ENCODE peak calls at places on chromosome 4, in four cellular contexts. K is neuronal stem cell, Q is IMR-90, B is mesenchymal stem cell. F is an unnamed sample.
A peak's percentile ranks its signal among the peaks of the same experiment; 100 is the strongest.

GRCh38 chr4:4606321-4606720 is 64.5 kb upstream of the STX18 start:
- DNase-seq in Q (peak; percentile 65), B (peak; percentile 54), K (no peak), F (no peak)

GRCh38 chr4:65658117-65658516 is 12.2 kb downstream of the EPHA5 start:
- DNase-seq in B (no peak), K (no peak), Q (no peak), F (no peak)

GRCh38 chr4:119750048-119750447 is 121.4 kb upstream of the PDE5A start:
- DNase-seq in Q (no peak), K (no peak), B (no peak), F (no peak)

GRCh38 chr4:71713611-71714203 is 70.2 kb downstream of the GC start:
- DNase-seq in K (no peak), Q (peak; percentile 77), B (peak; percentile 63), F (no peak)

GRCh38 chr4:8478371-8478770 is 37.8 kb downstream of the TRMT44 start:
- DNase-seq in K (no peak), Q (no peak), B (no peak), F (no peak)

GRCh38 chr4:122537388-122538135 is 81.0 kb upstream of the IL2 start:
- DNase-seq in K (no peak), Q (no peak), B (no peak), F (no peak)

GRCh38 chr4:80841587-80842281 is 188.8 kb upstream of the BMP3 start:
- DNase-seq in B (no peak), Q (no peak), K (no peak), F (no peak)

GRCh38 chr4:48016141-48017107 is at the start of the genes CNGA1 and NIPAL1:
- DNase-seq in Q (peak; percentile 23), K (peak; percentile 64), B (peak; percentile 76), F (peak; percentile 61)

GRCh38 chr4:183876268-183876934 is 28.7 kb upstream of the STOX2 start:
- DNase-seq in K (no peak), Q (peak; percentile 85), B (peak; percentile 3), F (no peak)

GRCh38 chr4:186189656-186190055 is 1.7 kb upstream of the CYP4V2 start:
- DNase-seq in Q (no peak), K (no peak), B (no peak), F (no peak)

GRCh38 chr4:88965053-88965452 is 91.9 kb downstream of the FAM13A start:
- DNase-seq in B (no peak), Q (peak; percentile 16), K (no peak), F (no peak)

GRCh38 chr4:55446578-55446922 is 50.8 kb downstream of the TMEM165 start:
- DNase-seq in Q (peak; percentile 47), K (no peak), B (no peak), F (no peak)

GRCh38 chr4:123433573-123433972 is 37.0 kb downstream of the SPRY1 start:
- DNase-seq in Q (no peak), K (no peak), B (no peak), F (no peak)

GRCh38 chr4:168712316-168712855 is 215.5 kb downstream of the PALLD start:
- DNase-seq in B (no peak), Q (no peak), K (no peak), F (no peak)

GRCh38 chr4:121698119-121698732 is 1.4 kb upstream of the ANXA5 start:
- DNase-seq in K (no peak), B (no peak), Q (no peak), F (no peak)

GRCh38 chr4:120826449-120826848 is 96.1 kb downstream of the PRDM5 start:
- DNase-seq in Q (no peak), B (peak; percentile 3), K (no peak), F (no peak)

GRCh38 chr4:138242076-138242829 is at the start of gene SLC7A11:
- DNase-seq in B (peak; percentile 99), Q (peak; percentile 100), K (peak; percentile 78), F (peak; percentile 73)

GRCh38 chr4:16866974-16867373 is 31.5 kb downstream of the LDB2 start:
- DNase-seq in B (no peak), Q (no peak), K (no peak), F (no peak)

GRCh38 chr4:52014903-52015302 is 5.3 kb downstream of the LRRC66 start:
- DNase-seq in K (no peak), B (no peak), Q (no peak), F (no peak)
- H2AFZ ChIP-seq in K (peak overlapping the region; percentile 11), B (no peak overlapping the region), Q (no peak overlapping the region), F (no peak overlapping the region)

DNA sequence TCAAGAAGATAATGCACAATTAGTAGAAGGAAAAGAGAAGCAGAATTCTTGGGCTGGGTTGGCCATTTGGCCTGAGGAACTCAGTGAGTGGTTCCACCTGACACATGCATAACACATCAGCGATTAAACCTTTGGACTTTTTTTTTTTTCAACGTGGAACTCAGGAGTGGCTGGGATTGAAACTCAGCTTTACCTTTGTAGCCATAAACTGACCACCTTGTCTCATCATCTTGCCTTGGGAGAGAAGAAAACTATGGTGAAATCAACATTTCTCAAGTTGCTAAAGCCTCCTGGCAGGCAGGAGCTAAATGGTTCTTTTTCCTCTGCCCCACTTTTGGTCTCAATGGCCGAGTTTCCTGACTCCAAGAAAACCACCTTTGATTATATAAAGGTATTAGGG is 16.3 kb downstream of the PTTG2 start:
- DNase-seq in B (no peak), K (no peak), Q (no peak), F (no peak)
- H3K14ac ChIP-seq in B (no peak overlapping the region), K (no peak overlapping the region), Q (no peak overlapping the region), F (no peak overlapping the region)

DNA sequence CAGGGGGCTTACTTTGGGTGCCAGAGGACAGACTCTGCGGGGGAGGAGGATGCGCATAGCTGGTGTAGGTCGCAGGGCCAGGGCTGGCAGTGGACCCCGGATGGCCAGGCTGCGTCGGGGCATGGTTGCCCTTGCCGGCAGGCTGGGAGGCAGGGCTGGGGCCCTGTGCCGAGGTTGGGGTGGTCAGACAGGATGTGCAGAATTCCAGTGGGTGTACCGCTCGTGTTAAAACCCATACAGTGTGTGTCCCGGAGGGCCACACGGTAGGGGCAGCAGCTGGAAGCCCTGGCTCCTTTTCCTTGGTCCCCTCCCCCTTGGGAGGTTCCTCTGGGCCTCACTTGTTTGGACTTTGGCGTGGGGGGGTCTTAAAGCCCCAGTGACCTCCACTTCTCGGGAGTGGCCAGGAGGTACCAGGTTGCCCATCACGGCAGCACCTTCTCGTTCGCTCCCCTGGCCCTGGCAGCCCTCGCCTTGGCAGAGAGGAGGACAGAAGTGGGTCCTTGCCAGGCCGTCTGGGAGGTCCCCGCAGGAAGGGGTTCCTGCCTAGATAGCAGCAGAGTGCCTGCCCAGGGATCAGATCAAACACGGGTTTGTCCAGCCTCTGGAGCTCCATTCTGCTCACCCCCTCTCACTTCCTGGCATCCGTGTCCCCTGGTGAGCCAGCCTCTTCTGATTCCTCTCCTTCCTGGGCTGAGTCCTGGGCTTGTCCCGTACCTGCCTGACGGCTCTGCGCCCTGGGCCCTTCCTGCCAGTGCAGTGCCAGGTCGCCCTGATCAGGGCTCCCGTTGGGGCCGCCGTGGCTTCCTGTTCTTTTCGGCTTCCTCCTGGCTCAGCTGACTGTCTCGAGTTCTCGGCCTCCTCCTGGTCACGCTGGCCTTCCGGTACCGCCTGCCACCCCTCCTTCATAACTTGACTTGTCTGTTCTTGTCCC is 56.7 kb upstream of the HGFAC start:
- DNase-seq in K (no peak), B (no peak), Q (no peak), F (no peak)
- H2AFZ ChIP-seq in K (no peak overlapping the region), B (peak overlapping the region; percentile 6), Q (peak overlapping the region; percentile 10), F (no peak overlapping the region)

DNA sequence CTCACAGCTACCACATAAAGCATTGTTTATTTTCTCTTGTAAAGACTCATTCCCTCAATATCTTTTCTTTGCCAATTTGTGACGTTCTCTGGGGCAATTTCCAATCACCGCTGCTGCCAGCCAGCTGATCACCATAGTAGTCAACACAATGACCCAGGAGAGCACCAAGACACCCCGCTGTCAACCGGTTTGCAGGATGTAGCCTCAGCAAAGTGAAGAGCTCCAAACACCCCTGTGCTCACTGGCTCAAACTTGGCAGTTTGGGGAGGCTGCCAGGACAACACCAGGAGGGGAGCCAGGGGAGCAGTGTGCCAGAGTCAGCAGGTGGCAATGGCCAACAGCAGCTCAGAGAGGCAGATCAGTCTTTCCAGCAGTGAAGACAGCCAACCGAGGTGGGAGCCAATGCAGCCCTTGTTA is 274.8 kb upstream of the GK2 start:
- DNase-seq in B (no peak), Q (peak; percentile 53), K (no peak), F (no peak)
- H3K14ac ChIP-seq in B (no peak overlapping the region), Q (no peak overlapping the region), K (peak overlapping the region; percentile 17), F (no peak overlapping the region)

DNA sequence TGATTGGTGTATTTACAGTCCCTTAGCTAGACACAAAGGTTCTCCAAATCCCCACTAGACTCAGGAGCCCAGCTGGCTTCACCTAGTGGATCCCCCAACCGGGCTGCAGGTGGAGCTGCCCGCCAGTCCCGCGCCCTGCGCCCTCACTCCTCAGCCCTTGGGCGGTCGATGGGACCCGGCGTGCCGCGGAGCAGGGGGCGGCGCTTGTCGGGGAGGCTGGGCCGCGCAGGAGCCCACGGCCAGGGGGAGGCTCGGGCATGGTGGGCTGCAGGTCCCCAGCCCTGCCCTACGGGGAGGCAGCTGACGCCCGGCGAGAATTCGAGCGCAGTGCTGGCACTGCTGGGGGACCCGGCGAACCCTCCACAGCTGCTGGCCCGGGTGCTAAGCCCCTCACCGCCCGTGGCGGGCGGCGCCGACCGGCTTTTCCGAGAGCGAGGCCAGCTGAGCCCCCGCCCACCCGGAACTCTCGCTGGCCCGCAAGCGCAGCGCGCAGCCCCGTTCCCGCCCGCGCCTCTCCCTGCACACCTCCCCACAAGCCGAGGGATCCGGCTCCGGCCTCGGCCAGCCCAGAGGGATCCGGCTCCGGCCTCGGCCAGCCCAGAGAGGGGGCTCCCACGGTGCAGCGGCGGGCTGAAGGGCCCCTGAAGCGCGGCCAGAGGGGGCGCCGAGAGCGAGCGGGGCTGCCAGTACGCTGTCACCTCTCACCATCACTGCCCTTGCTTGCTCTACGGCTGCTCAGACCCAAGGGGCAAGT is 39.4 kb downstream of the WFS1 start:
- DNase-seq in K (peak; percentile 57), B (no peak), Q (no peak), F (no peak)
- H2AFZ ChIP-seq in K (peak overlapping the region; percentile 98), B (no peak overlapping the region), Q (peak overlapping the region; percentile 43), F (no peak overlapping the region)

DNA sequence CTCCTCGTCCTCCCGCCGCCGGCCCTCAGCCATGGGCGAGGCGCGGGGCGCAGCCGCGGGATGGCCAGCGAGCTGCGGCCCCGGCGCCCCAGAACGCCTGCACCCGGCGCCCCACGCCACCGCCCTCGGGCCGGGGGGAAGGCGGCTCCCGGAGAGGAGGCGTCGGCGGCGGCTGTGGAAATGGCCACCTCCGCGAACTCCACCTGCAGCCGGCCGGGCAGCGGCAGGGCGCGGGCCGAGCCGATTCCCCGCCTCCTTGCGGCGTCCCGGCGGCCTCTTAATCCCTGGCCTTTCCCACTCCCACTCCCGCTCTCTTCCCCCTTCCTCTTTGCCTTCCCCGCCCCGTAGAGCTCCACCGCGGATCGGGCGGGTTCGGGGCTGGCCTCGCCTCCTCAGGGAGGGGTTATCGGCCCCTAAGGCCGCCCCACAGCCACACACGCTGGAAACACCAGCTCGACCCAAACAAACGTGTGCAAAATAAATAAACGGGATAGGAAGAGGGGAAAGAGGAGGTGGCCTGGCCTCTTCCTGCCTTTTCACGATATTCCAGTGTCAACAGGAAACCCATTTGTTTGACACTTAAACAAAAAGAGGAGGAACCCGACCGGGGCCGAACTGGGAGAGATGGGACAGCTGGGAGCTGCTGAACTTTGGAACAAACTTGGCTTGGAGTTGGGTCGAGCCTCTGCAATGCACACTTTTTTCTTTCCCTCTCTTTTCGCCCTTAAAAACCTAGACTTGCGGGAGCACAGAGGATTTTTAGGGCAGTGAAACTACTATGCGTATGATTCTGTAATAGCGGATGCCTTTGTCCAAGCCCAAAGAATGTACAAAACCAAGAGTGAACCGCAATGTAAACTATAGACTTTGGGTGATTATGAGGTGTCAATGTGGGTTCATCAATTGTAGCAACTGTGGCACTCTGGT is at the start of gene SH3D19:
- DNase-seq in Q (peak; percentile 19), B (peak; percentile 76), K (peak; percentile 57), F (peak; percentile 75)
- H3K14ac ChIP-seq in Q (peak within 1 kb of the TSS; percentile 52), B (peak within 1 kb of the TSS; percentile 81), K (no peak within 1 kb of the TSS), F (no peak within 1 kb of the TSS)

F was measured in H1.